ENCODE peak calls at places on chromosome 7, in nine cellular contexts. X is lower lobe of right lung; G is heart right ventricle; Q is OCI-LY7; E is GM23338; N is CD8-positive, alpha-beta T cell; H is psoas muscle; C is RWPE2; Z is suprapubic skin. O is an unnamed sample. For H3K4me1 and H3K36me3, the result is how much of the 10 kb centered on the place peaks cover.

GRCh38 chr7:104982773-104983619 is 31.0 kb upstream of the KMT2E start:
- DNase-seq in X (no peak), G (no peak), Q (peak), E (no peak), N (no peak), H (no peak), C (no peak), Z (no peak), O (no peak)

GRCh38 chr7:43869898-43870240 is 552 bp upstream of the MRPS24 start:
- DNase-seq in X (no peak), G (peak), Q (no peak), E (peak), N (no peak), H (no peak), C (no peak), Z (no peak), O (no peak)

GRCh38 chr7:94400022-94400421 is 5.3 kb downstream of the COL1A2 start:
- DNase-seq in X (no peak), G (no peak), Q (no peak), E (no peak), N (no peak), H (no peak), C (no peak), Z (no peak), O (no peak)

GRCh38 chr7:95376632-95377380 is 19.4 kb downstream of the PON3 start:
- DNase-seq in X (no peak), G (no peak), Q (no peak), E (no peak), N (no peak), H (no peak), C (no peak), Z (no peak), O (no peak)

GRCh38 chr7:95718556-95719410 is 53.6 kb upstream of the DYNC1I1 start:
- DNase-seq in X (no peak), G (no peak), Q (no peak), E (peak), N (no peak), H (no peak), C (no peak), Z (no peak), O (no peak)

GRCh38 chr7:139034855-139035587 is 821 bp downstream of the ZC3HAV1L start:
- DNase-seq in X (no peak), G (peak), Q (no peak), E (peak), N (no peak), H (no peak), C (no peak), Z (no peak), O (peak)

GRCh38 chr7:1025747-1026581 is 18.4 kb upstream of the GPR146 start:
- DNase-seq in X (no peak), G (no peak), Q (peak), E (no peak), N (no peak), H (peak), C (no peak), Z (no peak), O (no peak)

GRCh38 chr7:39240864-39241263 is 263.2 kb downstream of the POU6F2 start:
- DNase-seq in X (no peak), G (no peak), Q (no peak), E (no peak), N (no peak), H (no peak), C (no peak), Z (no peak), O (no peak)

GRCh38 chr7:94298943-94299342 is 95.8 kb upstream of the COL1A2 start:
- DNase-seq in X (no peak), G (no peak), Q (no peak), E (no peak), N (no peak), H (no peak), C (no peak), Z (no peak), O (no peak)

GRCh38 chr7:94064541-94065191 is 60.5 kb upstream of the BET1 start:
- DNase-seq in X (no peak), G (no peak), Q (no peak), E (peak), N (no peak), H (no peak), C (no peak), Z (no peak), O (no peak)

GRCh38 chr7:111380945-111381344 is 181.3 kb downstream of the IMMP2L start:
- DNase-seq in X (no peak), G (no peak), Q (no peak), E (no peak), N (no peak), H (no peak), C (no peak), Z (no peak), O (peak)

GRCh38 chr7:90401989-90402388 is 1.3 kb upstream of the CLDN12 start:
- DNase-seq in X (no peak), G (no peak), Q (no peak), E (no peak), N (no peak), H (no peak), C (no peak), Z (no peak), O (no peak)

DNA sequence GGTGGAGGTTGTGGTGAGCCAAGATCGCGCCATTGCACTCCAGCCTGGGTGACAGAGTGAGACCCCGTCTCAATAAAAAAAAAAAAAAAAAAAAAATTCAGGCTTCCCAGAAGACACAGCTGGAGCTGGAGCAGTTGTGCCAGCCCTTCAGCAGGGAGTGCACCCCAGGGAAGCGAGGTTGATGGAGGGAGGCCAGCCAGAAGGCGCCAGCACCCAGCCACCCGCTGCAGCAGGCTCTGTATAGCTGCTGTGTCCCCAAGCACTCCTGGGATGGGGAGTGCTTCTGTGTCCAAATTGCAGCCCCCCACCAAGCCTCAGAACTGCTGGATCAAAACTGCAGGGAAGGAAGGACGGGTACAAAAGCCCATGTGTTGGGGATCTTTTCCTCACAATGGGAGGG is 47.8 kb downstream of the COBL start:
- DNase-seq in X (no peak), G (no peak), Q (no peak), E (no peak), N (no peak), H (no peak), C (no peak), Z (no peak), O (no peak)
- TF ChIP-seq CTCF in X (no peak), G (no peak), Q (no peak), E (no peak), N (no peak), H (no peak), C (no peak), Z (no peak), O (no peak)

DNA sequence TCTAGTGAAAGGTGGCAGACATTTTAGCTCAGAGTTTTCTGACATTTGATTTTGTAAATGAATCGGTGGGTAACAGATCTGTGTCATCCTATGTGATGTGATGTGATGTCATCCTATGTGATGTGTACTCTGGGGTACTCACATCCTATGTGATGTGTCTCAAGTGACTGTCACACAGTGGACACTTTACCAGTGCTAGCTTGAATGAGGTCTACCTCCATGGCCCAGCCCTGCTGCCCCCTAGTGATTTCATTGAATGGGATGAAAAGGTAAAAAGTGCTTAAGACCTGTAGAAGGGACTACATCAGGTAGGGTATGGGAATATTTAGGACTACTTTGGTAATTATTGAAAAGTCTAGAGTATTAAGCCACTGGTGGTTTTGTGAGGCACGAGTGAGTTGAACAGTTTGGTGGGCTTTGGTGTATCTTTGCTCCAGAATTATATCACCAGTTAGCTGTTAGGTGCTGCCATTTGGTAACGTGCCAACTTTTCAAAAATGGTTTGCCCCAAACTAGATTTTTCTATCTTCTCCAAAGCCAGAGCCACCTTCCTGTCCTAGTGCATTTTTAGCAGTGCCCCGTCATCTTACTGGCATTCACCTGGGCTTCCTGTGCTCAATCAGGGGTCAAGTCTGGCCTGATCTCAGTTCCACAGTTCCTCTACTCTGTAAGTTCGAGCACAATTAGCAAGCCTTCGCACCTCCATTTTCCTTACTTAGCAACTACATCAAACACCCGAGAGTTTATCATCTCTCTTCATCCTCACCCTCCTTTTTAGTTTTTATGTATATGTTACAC is 9.7 kb downstream of the EIF4H start:
- DNase-seq in X (no peak), G (no peak), Q (peak), E (peak), N (no peak), H (no peak), C (no peak), Z (no peak), O (peak)
- H3K4me1 ChIP-seq in X (half or more), G (half or more), Q (half or more), E (under half), N (half or more), H (half or more), C (under half), Z (half or more), O (under half)

DNA sequence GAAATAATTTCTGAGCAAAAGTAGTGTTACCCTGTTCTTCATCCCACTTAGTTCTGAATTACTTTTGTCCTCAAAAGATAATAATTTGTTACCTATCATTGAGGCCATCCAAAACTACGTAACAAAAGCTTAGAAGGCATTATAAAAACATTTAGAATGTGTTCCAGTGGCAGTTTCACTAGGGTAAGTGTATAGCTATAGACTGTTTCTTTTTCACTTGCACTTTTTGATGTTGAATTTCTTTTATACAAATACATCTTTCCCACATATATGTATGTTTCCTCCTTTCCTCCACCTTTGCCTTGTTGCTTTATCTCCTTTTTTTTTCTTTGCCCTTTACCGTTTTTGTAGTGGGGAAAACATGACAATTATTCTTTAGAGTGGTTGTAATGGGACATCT is 33.5 kb downstream of the CAPZA2 start:
- DNase-seq in X (no peak), G (no peak), Q (no peak), E (no peak), N (no peak), H (no peak), C (no peak), Z (no peak), O (no peak)
- H3K36me3 ChIP-seq in X (half or more), G (under half), Q (half or more), E (under half), N (under half), H (half or more), C (half or more), Z (under half), O (under half)

GRCh38 chr7:119482671-119483070 is 790.3 kb upstream of the KCND2 start:
- DNase-seq in X (no peak), G (no peak), Q (no peak), E (peak), N (no peak), H (no peak), C (no peak), Z (no peak), O (no peak)

GRCh38 chr7:119483364-119483763 is 789.6 kb upstream of the KCND2 start:
- DNase-seq in X (no peak), G (no peak), Q (no peak), E (no peak), N (no peak), H (no peak), C (no peak), Z (no peak), O (no peak)

DNA sequence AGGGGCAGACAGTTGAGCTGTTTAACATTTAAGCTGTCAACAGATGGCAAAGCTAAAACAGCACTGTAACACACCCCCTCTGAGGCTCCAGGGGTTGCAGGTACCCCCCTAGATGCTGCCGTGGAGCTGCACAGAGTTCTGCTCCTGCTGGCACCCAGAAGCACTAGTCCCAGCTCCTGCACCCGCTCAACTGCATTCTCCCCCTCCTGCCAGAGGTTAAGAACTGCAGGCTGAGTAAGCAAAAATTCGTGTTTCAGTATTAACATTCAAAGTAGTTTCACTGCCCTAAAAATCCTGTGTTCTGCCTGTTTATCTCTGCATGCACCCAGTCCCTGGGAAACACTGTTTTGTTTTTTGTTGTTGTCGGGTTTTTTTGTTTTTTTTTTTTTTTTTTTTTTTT is 790.8 kb upstream of the KCND2 start:
- DNase-seq in X (no peak), G (no peak), Q (peak), E (peak), N (no peak), H (no peak), C (no peak), Z (no peak), O (peak)
- TF ChIP-seq CTCF in X (peak), G (no peak), Q (peak), E (peak), N (no peak), H (no peak), C (peak), Z (no peak), O (peak)

GRCh38 chr7:155662343-155663043 is 18.0 kb downstream of the RBM33 start:
- DNase-seq in X (no peak), G (no peak), Q (no peak), E (no peak), N (no peak), H (no peak), C (no peak), Z (no peak), O (no peak)
- H3K4me1 ChIP-seq in X (half or more), G (under half), Q (half or more), E (under half), N (under half), H (under half), C (under half), Z (under half), O (under half)

GRCh38 chr7:100679129-100679926 is 5.8 kb downstream of the GNB2 start:
- DNase-seq in X (no peak), G (no peak), Q (no peak), E (no peak), N (no peak), H (no peak), C (no peak), Z (no peak), O (no peak)
- H3K36me3 ChIP-seq in X (half or more), G (under half), Q (half or more), E (under half), N (under half), H (half or more), C (half or more), Z (half or more), O (under half)

GRCh38 chr7:42831051-42831952 is 80.6 kb downstream of the C7orf25 start:
- DNase-seq in X (peak), G (peak), Q (peak), E (peak), N (no peak), H (no peak), C (no peak), Z (no peak), O (peak)

GRCh38 chr7:42833411-42833810 is 78.5 kb downstream of the C7orf25 start:
- DNase-seq in X (no peak), G (no peak), Q (no peak), E (no peak), N (no peak), H (no peak), C (no peak), Z (no peak), O (no peak)

GRCh38 chr7:42832672-42833071 is 79.2 kb downstream of the C7orf25 start:
- DNase-seq in X (no peak), G (no peak), Q (no peak), E (no peak), N (no peak), H (no peak), C (no peak), Z (no peak), O (no peak)

GRCh38 chr7:42831953-42832522 is 79.8 kb downstream of the C7orf25 start:
- DNase-seq in X (no peak), G (no peak), Q (no peak), E (no peak), N (no peak), H (no peak), C (no peak), Z (no peak), O (no peak)
- TF ChIP-seq CTCF in X (no peak), G (no peak), Q (no peak), E (no peak), N (no peak), H (no peak), C (peak), Z (no peak), O (no peak)

GRCh38 chr7:27652518-27652917 is 10.2 kb downstream of the HIBADH start:
- DNase-seq in X (no peak), G (no peak), Q (no peak), E (no peak), N (no peak), H (no peak), C (no peak), Z (no peak), O (no peak)
- H3K4me1 ChIP-seq in X (under half), G (under half), Q (under half), E (under half), N (under half), H (under half), C (under half), Z (under half), O (under half)

DNA sequence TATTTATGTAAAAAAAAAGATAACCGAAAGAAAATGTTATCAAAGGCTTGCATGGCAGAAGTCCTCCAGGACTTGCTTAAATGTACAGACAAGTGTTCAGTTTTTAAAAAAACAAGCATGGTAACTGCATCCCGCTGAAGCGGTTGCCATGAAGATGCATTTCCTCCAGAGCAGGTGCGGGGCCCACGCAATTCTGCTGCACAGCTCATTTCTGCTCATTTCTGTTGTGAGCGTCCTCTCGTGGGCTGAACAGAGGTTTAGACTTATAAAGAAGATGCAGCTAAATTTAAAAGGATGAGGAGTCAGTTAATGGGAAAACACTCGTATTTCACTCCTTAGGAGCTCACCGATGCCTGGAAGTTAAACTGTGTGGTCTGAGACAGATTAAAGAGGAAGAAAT is 247.6 kb downstream of the DNAJB6 start:
- DNase-seq in X (no peak), G (no peak), Q (no peak), E (no peak), N (no peak), H (no peak), C (no peak), Z (no peak), O (no peak)
- H3K36me3 ChIP-seq in X (under half), G (under half), Q (under half), E (under half), N (under half), H (under half), C (under half), Z (under half), O (under half)

GRCh38 chr7:157805716-157806115 is 468.9 kb downstream of the DNAJB6 start:
- DNase-seq in X (peak), G (no peak), Q (no peak), E (no peak), N (no peak), H (peak), C (no peak), Z (no peak), O (no peak)

GRCh38 chr7:157808042-157808441 is 471.2 kb downstream of the DNAJB6 start:
- DNase-seq in X (peak), G (no peak), Q (no peak), E (no peak), N (no peak), H (peak), C (no peak), Z (no peak), O (no peak)

GRCh38 chr7:157806711-157807110 is 469.9 kb downstream of the DNAJB6 start:
- DNase-seq in X (peak), G (no peak), Q (no peak), E (no peak), N (no peak), H (peak), C (no peak), Z (no peak), O (no peak)

GRCh38 chr7:157809154-157809862 is 472.5 kb downstream of the DNAJB6 start:
- DNase-seq in X (peak), G (no peak), Q (no peak), E (no peak), N (no peak), H (no peak), C (no peak), Z (no peak), O (no peak)

GRCh38 chr7:157807510-157807909 is 470.7 kb downstream of the DNAJB6 start:
- DNase-seq in X (no peak), G (no peak), Q (no peak), E (no peak), N (no peak), H (peak), C (no peak), Z (no peak), O (no peak)
- TF ChIP-seq CTCF in X (no peak), G (no peak), Q (no peak), E (no peak), N (no peak), H (no peak), C (no peak), Z (no peak), O (no peak)

O was measured in Caco-2.